ENCODE peak calls at places on chromosomes 1 and 21, in eight cellular contexts. U, N, T, D, L, J, B and Q are unnamed samples.

GRCh38 chr1:202198360-202198711 is 4.7 kb downstream of the LGR6 start:
- DNase-seq in T (no peak), L (no peak), J (no peak), D (no peak), U (no peak), B (no peak), N (no peak), Q (no peak)

GRCh38 chr1:115182012-115182715 is 92.9 kb upstream of the TSPAN2 start:
- DNase-seq in N (no peak), U (no peak), D (no peak), B (no peak), T (no peak), J (no peak), L (no peak), Q (no peak)

GRCh38 chr1:57470028-57470427 is 46.2 kb upstream of the DAB1 start:
- DNase-seq in L (no peak), N (no peak), D (no peak), U (no peak), T (no peak), B (no peak), J (no peak), Q (no peak)

GRCh38 chr1:27005648-27006496 is 6.8 kb downstream of the TENT5B start:
- DNase-seq in D (no peak), U (no peak), J (no peak), T (no peak), B (no peak), L (no peak), N (no peak), Q (peak)

GRCh38 chr1:201714542-201715276 is 114.2 kb upstream of the IPO9 start:
- DNase-seq in D (no peak), J (peak), U (peak), N (peak), B (peak), L (peak), T (peak), Q (no peak)

GRCh38 chr1:204255225-204255624 is 41.4 kb upstream of the GOLT1A start:
- DNase-seq in N (no peak), T (no peak), B (no peak), L (no peak), U (no peak), D (no peak), J (no peak), Q (no peak)

GRCh38 chr1:202207292-202207691 is 13.7 kb downstream of the LGR6 start:
- DNase-seq in T (no peak), L (no peak), U (no peak), D (no peak), N (no peak), B (no peak), J (no peak), Q (no peak)

GRCh38 chr1:46983416-46983815 is 40.1 kb upstream of the CYP4X1 start:
- DNase-seq in D (no peak), L (no peak), T (no peak), J (no peak), U (no peak), B (no peak), N (no peak), Q (peak)

GRCh38 chr1:22877112-22877915 is 95.4 kb downstream of the LACTBL1 start:
- DNase-seq in N (no peak), T (no peak), J (no peak), D (no peak), B (no peak), U (no peak), L (no peak), Q (no peak)

GRCh38 chr21:20997633-20998455 is at the start of gene NCAM2:
- DNase-seq in N (peak), T (peak), J (peak), U (peak), D (no peak), B (no peak), L (no peak), Q (peak)

GRCh38 chr1:202135221-202135721 is 9.3 kb downstream of the ARL8A start:
- DNase-seq in J (peak), T (no peak), B (no peak), L (no peak), U (peak), D (peak), N (peak), Q (no peak)

GRCh38 chr1:68470388-68470970 is 20.7 kb upstream of the RPE65 start:
- DNase-seq in T (no peak), N (no peak), J (no peak), B (no peak), D (no peak), L (no peak), U (no peak), Q (no peak)

GRCh38 chr1:63902844-63903589 is 129.2 kb downstream of the ROR1 start:
- DNase-seq in B (no peak), N (peak), J (peak), T (no peak), L (no peak), D (no peak), U (no peak), Q (no peak)

GRCh38 chr1:1286313-1287261 is 6.4 kb downstream of the SCNN1D start:
- DNase-seq in D (no peak), T (no peak), N (no peak), B (no peak), U (no peak), L (no peak), J (no peak), Q (no peak)

GRCh38 chr1:24202556-24202955 is 15.5 kb upstream of the IFNLR1 start:
- DNase-seq in L (no peak), T (no peak), B (no peak), U (no peak), J (no peak), N (no peak), D (no peak), Q (peak)

GRCh38 chr1:27872059-27872801 is at the start of gene THEMIS2:
- DNase-seq in N (peak), U (no peak), T (peak), J (peak), B (no peak), D (peak), L (no peak), Q (peak)

GRCh38 chr21:42779431-42779861 is 99.9 kb downstream of the WDR4 start:
- DNase-seq in N (no peak), U (no peak), T (no peak), B (no peak), D (no peak), L (no peak), J (no peak), Q (no peak)

GRCh38 chr1:168396940-168397680 is 116.4 kb downstream of the TBX19 start:
- DNase-seq in B (no peak), L (no peak), U (no peak), N (no peak), D (no peak), T (no peak), J (no peak), Q (no peak)

GRCh38 chr1:195200772-195201171 is 1407.5 kb downstream of the KCNT2 start:
- DNase-seq in U (no peak), T (no peak), D (no peak), N (no peak), J (no peak), L (no peak), B (no peak), Q (no peak)

GRCh38 chr1:195197116-195197515 is 1411.1 kb downstream of the KCNT2 start:
- DNase-seq in N (no peak), L (no peak), J (no peak), B (no peak), D (no peak), T (no peak), U (no peak), Q (no peak)

GRCh38 chr1:195193134-195193533 is 1415.1 kb downstream of the KCNT2 start:
- DNase-seq in J (no peak), D (no peak), N (no peak), B (no peak), U (no peak), T (no peak), L (no peak), Q (no peak)

GRCh38 chr1:195195423-195196057 is 1412.7 kb downstream of the KCNT2 start:
- DNase-seq in B (no peak), J (no peak), N (no peak), D (peak), U (no peak), L (no peak), T (no peak), Q (no peak)
- TF ChIP-seq POLR2A in B (no peak), J (no peak), N (no peak), D (no peak), U (no peak), L (no peak), T (no peak), Q (no peak)

DNA sequence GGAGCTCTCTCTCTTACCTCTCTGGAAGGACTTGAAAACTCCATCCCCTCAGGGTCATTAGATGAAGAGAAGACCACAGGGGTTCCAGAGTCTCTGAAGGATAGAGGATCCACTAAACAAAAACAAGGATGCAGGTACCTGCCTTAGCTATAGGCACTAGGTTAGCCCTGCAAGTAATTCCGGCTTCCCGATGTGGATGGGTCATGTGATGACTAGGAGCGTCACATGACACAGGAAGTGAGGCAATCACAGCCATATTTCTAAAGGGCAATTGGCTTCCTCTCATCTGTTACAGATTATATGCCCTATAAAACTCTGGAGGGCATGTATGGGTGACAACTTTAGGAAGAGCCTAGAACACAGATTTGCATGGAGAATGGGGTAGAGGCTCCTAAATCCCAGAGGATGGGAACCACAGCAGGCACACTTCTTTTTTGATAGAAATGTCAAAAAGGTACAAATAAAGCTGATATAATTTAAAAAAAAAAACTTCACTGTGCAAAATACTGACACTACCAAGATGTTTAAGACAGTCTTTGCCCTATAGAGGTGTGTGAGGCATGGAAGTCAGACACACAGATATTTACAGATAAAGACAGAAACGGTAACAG is 14.1 kb downstream of the ENTREP3 start:
- DNase-seq in D (peak), N (peak), L (peak), B (no peak), T (no peak), U (peak), J (peak), Q (no peak)
- TF ChIP-seq POLR2A in D (no peak), N (no peak), L (no peak), B (no peak), T (no peak), U (no peak), J (no peak), Q (no peak)

DNA sequence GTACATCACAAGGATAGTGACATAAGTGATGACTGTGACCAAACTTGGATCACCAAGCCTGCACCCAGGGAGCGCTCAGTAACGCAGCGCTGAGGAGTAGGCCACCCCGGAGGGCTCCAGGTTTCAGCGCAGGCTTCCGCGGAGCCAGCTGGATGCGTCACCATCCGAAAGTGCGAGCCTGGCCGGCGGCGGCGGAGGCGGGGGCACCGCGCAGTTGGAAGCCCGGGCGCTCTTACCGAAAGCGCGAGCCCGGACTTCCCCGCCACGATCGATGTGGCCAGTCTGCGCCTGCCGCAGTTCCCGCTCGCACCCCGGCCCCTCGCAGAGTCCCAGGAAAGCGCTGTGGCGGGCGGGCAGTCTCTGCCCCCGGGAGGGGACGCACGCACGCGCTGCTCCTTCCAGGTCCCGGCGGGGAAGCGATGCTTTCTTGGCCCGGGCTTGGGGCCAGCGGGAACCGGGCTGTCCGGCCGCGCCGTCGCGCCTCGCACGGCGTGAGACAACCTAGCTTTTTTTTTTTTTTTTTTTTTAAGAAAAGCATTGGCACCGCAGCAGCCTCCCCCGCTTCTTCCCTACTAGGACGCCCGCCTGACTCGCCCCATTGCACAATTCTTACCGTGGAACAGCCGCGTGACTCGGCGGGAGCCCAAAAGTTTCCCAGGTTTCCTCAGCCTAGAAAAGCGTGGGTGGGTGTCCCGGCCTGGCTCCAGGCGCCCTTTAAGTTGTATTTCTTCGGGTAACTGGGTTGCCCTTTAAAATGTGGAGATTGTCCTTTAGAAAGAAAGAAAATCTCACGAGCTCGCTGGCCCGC is 36.4 kb upstream of the JAK1 start:
- DNase-seq in D (peak), N (peak), T (peak), U (peak), L (peak), B (peak), J (peak), Q (peak)
- TF ChIP-seq POLR2A in D (no peak), N (no peak), T (peak), U (peak), L (peak), B (peak), J (peak), Q (peak)

GRCh38 chr1:234838182-234838581 is 228.2 kb upstream of the IRF2BP2 start:
- DNase-seq in D (no peak), B (no peak), U (no peak), J (no peak), N (no peak), L (no peak), T (no peak), Q (no peak)

GRCh38 chr1:234840843-234841242 is 230.9 kb upstream of the IRF2BP2 start:
- DNase-seq in D (no peak), B (no peak), J (no peak), U (no peak), N (no peak), L (no peak), T (no peak), Q (peak)

GRCh38 chr1:234841710-234842231 is 231.8 kb upstream of the IRF2BP2 start:
- DNase-seq in J (no peak), D (no peak), T (peak), N (peak), U (peak), L (no peak), B (no peak), Q (peak)

GRCh38 chr1:234839663-234840062 is 229.7 kb upstream of the IRF2BP2 start:
- DNase-seq in J (no peak), L (no peak), B (no peak), U (no peak), N (no peak), T (no peak), D (no peak), Q (no peak)

DNA sequence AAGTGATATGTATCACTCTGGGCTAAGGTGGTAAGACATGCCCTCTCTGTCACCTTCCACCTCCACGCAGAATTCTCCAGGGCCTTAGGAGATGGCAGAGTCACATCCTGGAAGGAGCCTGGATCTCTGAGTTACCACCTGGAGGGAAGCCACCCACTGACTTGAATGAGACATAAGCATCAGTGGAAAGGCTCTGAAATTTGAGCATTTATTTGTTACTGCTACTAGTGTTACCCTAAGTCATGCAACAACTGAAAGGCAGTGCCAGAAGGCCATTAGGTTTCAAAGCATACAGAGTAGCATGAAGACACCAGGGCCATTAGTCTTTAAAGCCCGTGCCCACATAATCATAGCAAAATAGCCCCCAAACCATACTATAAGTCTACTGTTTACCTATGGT is 230.3 kb upstream of the IRF2BP2 start:
- DNase-seq in N (no peak), U (no peak), T (no peak), B (no peak), J (no peak), D (no peak), L (no peak), Q (no peak)
- TF ChIP-seq POLR2A in N (no peak), U (no peak), T (no peak), B (no peak), J (no peak), D (no peak), L (no peak), Q (no peak)